ENCODE peak calls at places on chromosomes 5 and 9, in four cellular contexts. One of them, this sample, is unnamed. For H3K4me1, the result is how much of the 10 kb centered on the place peaks cover.

GRCh38 chr9:121604242-121604641 is 47.2 kb upstream of the DAB2IP start:
- DNase-seq in uterus: no peak
- DNase-seq in psoas muscle: peak
- DNase-seq in HCT116: no peak
- DNase-seq in this sample: no peak

GRCh38 chr5:59139695-59140094 is 556.8 kb downstream of the RAB3C start:
- DNase-seq in psoas muscle: no peak
- DNase-seq in HCT116: no peak
- DNase-seq in uterus: no peak
- DNase-seq in this sample: no peak

GRCh38 chr5:142977363-142978051 is 207.3 kb downstream of the ARHGAP26 start:
- DNase-seq in uterus: no peak
- DNase-seq in HCT116: no peak
- DNase-seq in psoas muscle: no peak
- DNase-seq in this sample: no peak

GRCh38 chr5:88761269-88761880 is 121.6 kb downstream of the MEF2C start:
- DNase-seq in psoas muscle: no peak
- DNase-seq in HCT116: no peak
- DNase-seq in uterus: no peak
- DNase-seq in this sample: no peak

GRCh38 chr5:39616131-39616530 is 191.4 kb upstream of the DAB2 start:
- DNase-seq in psoas muscle: no peak
- DNase-seq in uterus: no peak
- DNase-seq in HCT116: no peak
- DNase-seq in this sample: no peak

GRCh38 chr9:131348631-131349521 is 45.0 kb upstream of the PRRC2B start:
- DNase-seq in HCT116: no peak
- DNase-seq in uterus: no peak
- DNase-seq in psoas muscle: no peak
- DNase-seq in this sample: no peak

GRCh38 chr5:113574417-113574816 is 60.9 kb downstream of the YTHDC2 start:
- DNase-seq in uterus: no peak
- DNase-seq in psoas muscle: no peak
- DNase-seq in HCT116: no peak
- DNase-seq in this sample: no peak

GRCh38 chr5:67639311-67639710 is 442.7 kb upstream of the CD180 start:
- DNase-seq in uterus: no peak
- DNase-seq in psoas muscle: peak
- DNase-seq in HCT116: no peak
- DNase-seq in this sample: no peak

GRCh38 chr5:36728697-36729543 is 122.5 kb downstream of the SLC1A3 start:
- DNase-seq in HCT116: no peak
- DNase-seq in uterus: no peak
- DNase-seq in psoas muscle: no peak
- DNase-seq in this sample: no peak

GRCh38 chr5:25851301-25851700 is 1187.1 kb downstream of the CDH9 start:
- DNase-seq in HCT116: no peak
- DNase-seq in psoas muscle: no peak
- DNase-seq in uterus: no peak
- DNase-seq in this sample: no peak

GRCh38 chr9:122096620-122097415 is 3.7 kb upstream of the TTLL11 start:
- DNase-seq in psoas muscle: no peak
- DNase-seq in HCT116: no peak
- DNase-seq in uterus: no peak
- DNase-seq in this sample: no peak

GRCh38 chr9:70557665-70558419 is 143.4 kb upstream of the KLF9 start:
- DNase-seq in HCT116: no peak
- DNase-seq in psoas muscle: no peak
- DNase-seq in uterus: no peak
- DNase-seq in this sample: no peak

GRCh38 chr9:81266674-81267073 is 422.7 kb downstream of the TLE1 start:
- DNase-seq in HCT116: peak
- DNase-seq in psoas muscle: no peak
- DNase-seq in uterus: no peak
- DNase-seq in this sample: no peak

GRCh38 chr5:81014348-81014747 is 54.2 kb downstream of the RASGRF2 start:
- DNase-seq in uterus: no peak
- DNase-seq in HCT116: no peak
- DNase-seq in psoas muscle: no peak
- DNase-seq in this sample: no peak

GRCh38 chr5:159034083-159034824 is 65.5 kb downstream of the EBF1 start:
- DNase-seq in psoas muscle: no peak
- DNase-seq in HCT116: no peak
- DNase-seq in uterus: no peak
- DNase-seq in this sample: no peak

GRCh38 chr5:14699807-14700400 is 35.4 kb downstream of the OTULIN start:
- DNase-seq in HCT116: no peak
- DNase-seq in uterus: no peak
- DNase-seq in psoas muscle: no peak
- DNase-seq in this sample: no peak

GRCh38 chr5:140216468-140217074 is 41.6 kb downstream of the CYSTM1 start:
- DNase-seq in psoas muscle: no peak
- DNase-seq in HCT116: no peak
- DNase-seq in uterus: no peak
- DNase-seq in this sample: no peak

GRCh38 chr5:173459225-173459624 is 131.0 kb upstream of the STC2 start:
- DNase-seq in HCT116: no peak
- DNase-seq in psoas muscle: peak
- DNase-seq in uterus: no peak
- DNase-seq in this sample: no peak

GRCh38 chr9:109477269-109478203 is 20.6 kb downstream of the PTPN3 start:
- DNase-seq in uterus: no peak
- DNase-seq in psoas muscle: peak
- DNase-seq in HCT116: peak
- DNase-seq in this sample: peak

GRCh38 chr9:91085499-91086291 is 276.0 kb downstream of the AUH start:
- DNase-seq in uterus: no peak
- DNase-seq in HCT116: no peak
- DNase-seq in psoas muscle: no peak
- DNase-seq in this sample: no peak

GRCh38 chr5:6732634-6733410 is 19.6 kb downstream of the TENT4A start:
- DNase-seq in psoas muscle: peak
- DNase-seq in uterus: peak
- DNase-seq in HCT116: no peak
- DNase-seq in this sample: no peak

GRCh38 chr9:74953235-74953741 is 576 bp upstream of the C9orf40 start:
- DNase-seq in uterus: no peak
- DNase-seq in HCT116: no peak
- DNase-seq in psoas muscle: no peak
- DNase-seq in this sample: no peak

GRCh38 chr5:74446673-74447337 is 193.7 kb downstream of the ENC1 start:
- DNase-seq in HCT116: no peak
- DNase-seq in uterus: peak
- DNase-seq in psoas muscle: no peak
- DNase-seq in this sample: no peak

GRCh38 chr5:28855631-28856030 is 1817.2 kb upstream of the CDH9 start:
- DNase-seq in HCT116: no peak
- DNase-seq in psoas muscle: no peak
- DNase-seq in uterus: no peak
- DNase-seq in this sample: no peak

GRCh38 chr9:98375138-98375726 is 119.8 kb upstream of the TBC1D2 start:
- DNase-seq in psoas muscle: no peak
- DNase-seq in HCT116: no peak
- DNase-seq in uterus: no peak
- DNase-seq in this sample: no peak

GRCh38 chr5:129216001-129216400 is 121.5 kb downstream of the ISOC1 start:
- DNase-seq in psoas muscle: no peak
- DNase-seq in HCT116: no peak
- DNase-seq in uterus: no peak
- DNase-seq in this sample: no peak

GRCh38 chr5:132298305-132298704 is 4.1 kb downstream of the SLC22A4 start:
- DNase-seq in HCT116: no peak
- DNase-seq in psoas muscle: no peak
- DNase-seq in uterus: no peak
- DNase-seq in this sample: no peak

GRCh38 chr5:36688722-36689121 is 82.3 kb downstream of the SLC1A3 start:
- DNase-seq in HCT116: peak
- DNase-seq in psoas muscle: no peak
- DNase-seq in uterus: no peak
- DNase-seq in this sample: no peak

GRCh38 chr9:91814681-91815212 is 135.3 kb downstream of the ROR2 start:
- DNase-seq in psoas muscle: peak
- DNase-seq in HCT116: no peak
- DNase-seq in uterus: no peak
- DNase-seq in this sample: no peak

GRCh38 chr9:91939953-91940352 is 10.1 kb downstream of the ROR2 start:
- DNase-seq in psoas muscle: no peak
- DNase-seq in HCT116: no peak
- DNase-seq in uterus: no peak
- DNase-seq in this sample: no peak

GRCh38 chr9:78383130-78383529 is 86.2 kb downstream of the PSAT1 start:
- DNase-seq in psoas muscle: no peak
- DNase-seq in HCT116: no peak
- DNase-seq in uterus: no peak
- DNase-seq in this sample: no peak

GRCh38 chr5:76716456-76717157 is 681 bp downstream of the F2R start:
- DNase-seq in psoas muscle: no peak
- DNase-seq in HCT116: no peak
- DNase-seq in uterus: no peak
- DNase-seq in this sample: no peak

GRCh38 chr9:119861801-119862200 is 492.6 kb upstream of the BRINP1 start:
- DNase-seq in uterus: no peak
- DNase-seq in HCT116: no peak
- DNase-seq in psoas muscle: peak
- DNase-seq in this sample: no peak
- H3K27ac ChIP-seq in uterus: no peak
- H3K27ac ChIP-seq in HCT116: no peak
- H3K27ac ChIP-seq in psoas muscle: no peak
- H3K27ac ChIP-seq in this sample: no peak

DNA sequence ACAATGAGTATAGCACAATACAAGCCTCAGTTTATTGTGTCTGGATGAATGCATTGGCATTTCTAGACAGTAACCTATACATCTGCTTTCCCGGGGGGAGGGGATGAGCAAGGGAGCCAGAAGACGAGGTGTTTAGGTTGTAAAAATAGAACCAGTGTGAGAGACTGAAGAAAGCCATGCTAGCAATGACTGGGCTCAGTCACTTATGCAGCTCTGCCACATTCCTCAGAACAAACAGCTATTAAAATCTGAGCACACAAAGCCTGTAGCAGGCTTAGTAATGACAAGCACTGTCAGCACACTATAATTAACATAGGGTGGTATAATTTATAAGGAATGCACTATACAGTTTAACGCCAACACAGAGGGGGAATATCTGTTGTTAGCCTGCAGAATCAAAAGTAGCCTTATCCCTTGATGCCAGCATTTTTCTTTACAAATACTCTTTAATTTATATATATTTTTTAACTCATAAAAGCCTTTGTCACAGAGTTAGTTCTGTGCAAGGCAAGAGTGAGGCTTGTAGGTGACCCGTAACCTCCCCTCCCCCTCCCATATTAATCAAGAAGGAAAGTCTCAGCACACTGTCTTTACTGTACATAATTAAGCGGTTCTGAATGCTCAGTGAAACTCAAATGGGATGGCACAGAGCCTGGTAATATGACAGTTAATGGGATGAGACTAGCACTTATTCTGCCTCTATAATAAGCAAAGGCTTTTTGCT is 295.4 kb downstream of the CSNK1G3 start:
- DNase-seq in psoas muscle: no peak
- DNase-seq in HCT116: no peak
- DNase-seq in uterus: no peak
- DNase-seq in this sample: no peak
- H3K4me1 ChIP-seq in psoas muscle: under half
- H3K4me1 ChIP-seq in HCT116: under half
- H3K4me1 ChIP-seq in uterus: under half
- H3K4me1 ChIP-seq in this sample: under half

GRCh38 chr9:88628114-88628513 is 93.1 kb downstream of the NXNL2 start:
- DNase-seq in HCT116: no peak
- DNase-seq in uterus: no peak
- DNase-seq in psoas muscle: no peak
- DNase-seq in this sample: no peak

GRCh38 chr9:88628811-88629210 is 93.8 kb downstream of the NXNL2 start:
- DNase-seq in psoas muscle: no peak
- DNase-seq in uterus: no peak
- DNase-seq in HCT116: no peak
- DNase-seq in this sample: no peak

DNA sequence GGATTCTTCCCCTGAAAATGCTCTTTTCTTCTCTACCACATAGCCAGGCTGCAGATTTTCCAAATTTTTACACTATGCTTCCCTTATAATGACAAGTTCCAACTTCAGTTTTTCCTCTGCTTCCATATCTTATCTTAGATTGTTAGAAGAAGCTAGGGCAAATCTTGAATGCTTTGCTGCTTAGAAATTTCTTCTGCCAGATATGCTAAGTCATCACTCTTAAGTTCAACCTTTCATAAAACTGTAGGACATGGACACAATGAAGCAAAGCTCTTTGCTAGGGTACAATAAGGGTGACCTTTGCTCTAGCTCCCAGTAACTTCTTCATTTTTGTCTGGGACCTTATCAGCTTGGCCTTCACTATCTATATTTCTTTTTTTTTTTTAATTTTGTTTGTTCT is 88.7 kb downstream of the NXNL2 start:
- DNase-seq in uterus: no peak
- DNase-seq in HCT116: no peak
- DNase-seq in psoas muscle: no peak
- DNase-seq in this sample: no peak
- H3K27ac ChIP-seq in uterus: no peak
- H3K27ac ChIP-seq in HCT116: no peak
- H3K27ac ChIP-seq in psoas muscle: no peak
- H3K27ac ChIP-seq in this sample: no peak

GRCh38 chr5:134304306-134304705 is 62.7 kb downstream of the CDKL3 start:
- DNase-seq in psoas muscle: no peak
- DNase-seq in uterus: no peak
- DNase-seq in HCT116: no peak
- DNase-seq in this sample: no peak
- H3K4me1 ChIP-seq in psoas muscle: under half
- H3K4me1 ChIP-seq in uterus: under half
- H3K4me1 ChIP-seq in HCT116: under half
- H3K4me1 ChIP-seq in this sample: under half

DNA sequence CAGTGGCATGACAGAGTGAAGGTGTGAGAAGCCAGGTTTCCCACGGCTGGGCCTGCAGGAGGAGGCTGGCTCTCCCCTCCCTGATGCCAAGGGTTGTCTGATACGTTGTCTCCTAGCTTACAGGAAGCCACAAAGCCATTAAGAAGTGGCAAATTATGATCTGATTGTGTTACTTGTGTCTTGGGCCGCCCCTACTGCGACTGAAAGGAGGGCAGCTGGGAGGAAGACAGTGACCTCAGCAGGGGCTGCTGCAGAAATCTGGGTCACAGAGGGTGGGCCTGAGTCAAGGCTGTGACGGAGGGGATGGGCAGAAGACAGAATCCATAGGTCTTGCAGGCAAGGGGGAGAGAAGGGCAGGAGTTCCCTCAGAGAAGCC is 145.0 kb downstream of the FSTL4 start:
- DNase-seq in psoas muscle: no peak
- DNase-seq in HCT116: no peak
- DNase-seq in uterus: no peak
- DNase-seq in this sample: no peak
- H3K27ac ChIP-seq in psoas muscle: no peak
- H3K27ac ChIP-seq in HCT116: no peak
- H3K27ac ChIP-seq in uterus: no peak
- H3K27ac ChIP-seq in this sample: no peak

GRCh38 chr9:35073276-35073607 is 817 bp upstream of the VCP start:
- DNase-seq in psoas muscle: no peak
- DNase-seq in uterus: no peak
- DNase-seq in HCT116: no peak
- DNase-seq in this sample: no peak
- H3K4me1 ChIP-seq in psoas muscle: under half
- H3K4me1 ChIP-seq in uterus: under half
- H3K4me1 ChIP-seq in HCT116: under half
- H3K4me1 ChIP-seq in this sample: under half

This sample was measured in lung.